ENCODE peak calls at places on chromosomes 4 and X, in six cellular contexts. V is astrocyte of the spinal cord, P is coronary artery, A is frontal cortex, X is EL, Q is HT-29. E is an unnamed sample.

GRCh38 chrX:154540897-154541535 is 5.6 kb downstream of the G6PD start:
- DNase-seq in V (no peak), P (no peak), A (no peak), X (no peak), Q (peak; percentile 94), E (no peak)

GRCh38 chr4:13171292-13172057 is 312.7 kb downstream of the RAB28 start:
- DNase-seq in V (no peak), P (no peak), A (no peak), X (no peak), Q (no peak), E (no peak)

GRCh38 chrX:29530520-29530919 is 684.8 kb upstream of the MAGEB2 start:
- DNase-seq in V (peak; percentile 22), P (no peak), A (no peak), X (peak; percentile 1), Q (no peak), E (peak; percentile 35)

GRCh38 chr4:3412257-3413020 is 29.3 kb upstream of the HGFAC start:
- DNase-seq in V (no peak), P (no peak), A (no peak), X (no peak), Q (no peak), E (no peak)

GRCh38 chrX:96707829-96708228 is 23.2 kb downstream of the DIAPH2 start:
- DNase-seq in V (no peak), P (no peak), A (no peak), X (no peak), Q (no peak), E (peak; percentile 4)

GRCh38 chr4:180101348-180102083 is 2141.7 kb upstream of the TENM3 start:
- DNase-seq in V (no peak), P (no peak), A (no peak), X (no peak), Q (no peak), E (no peak)

GRCh38 chr4:40736910-40737309 is 12.8 kb upstream of the NSUN7 start:
- DNase-seq in V (peak; percentile 47), P (no peak), A (peak; percentile 50), X (peak; percentile 30), Q (peak; percentile 63), E (peak; percentile 59)

GRCh38 chrX:7107968-7108480 is 39.5 kb upstream of the STS start:
- DNase-seq in V (no peak), P (no peak), A (no peak), X (no peak), Q (no peak), E (no peak)

GRCh38 chrX:80792205-80792604 is 17.5 kb downstream of the BRWD3 start:
- DNase-seq in V (no peak), P (no peak), A (no peak), X (no peak), Q (no peak), E (peak; percentile 38)

GRCh38 chrX:153924149-153924861 is 1.8 kb downstream of the ARHGAP4 start:
- DNase-seq in V (peak; percentile 23), P (no peak), A (peak; percentile 57), X (peak; percentile 29), Q (peak; percentile 62), E (peak; percentile 72)

GRCh38 chr4:145524535-145524934 is 42.9 kb downstream of the SMAD1 start:
- DNase-seq in V (no peak), P (no peak), A (no peak), X (no peak), Q (no peak), E (no peak)

GRCh38 chr4:117965608-117966007 is 68.7 kb upstream of the NDST3 start:
- DNase-seq in V (peak; percentile 7), P (no peak), A (no peak), X (no peak), Q (no peak), E (no peak)

GRCh38 chr4:12393631-12394262 is 965.1 kb upstream of the HS3ST1 start:
- DNase-seq in V (no peak), P (no peak), A (no peak), X (no peak), Q (no peak), E (no peak)

GRCh38 chrX:150507251-150507856 is 61.1 kb upstream of the MTM1 start:
- DNase-seq in V (peak; percentile 15), P (peak; percentile 40), A (no peak), X (no peak), Q (no peak), E (no peak)

GRCh38 chr4:147492761-147493160 is 11.9 kb downstream of the EDNRA start:
- DNase-seq in V (peak; percentile 82), P (peak; percentile 86), A (no peak), X (peak; percentile 69), Q (no peak), E (no peak)

GRCh38 chrX:55907968-55908607 is 190.5 kb downstream of the RRAGB start:
- DNase-seq in V (peak; percentile 37), P (peak; percentile 69), A (no peak), X (peak; percentile 22), Q (peak; percentile 84), E (peak; percentile 89)

GRCh38 chr4:124104101-124104500 is 608.4 kb downstream of the ANKRD50 start:
- DNase-seq in V (no peak), P (no peak), A (no peak), X (peak; percentile 20), Q (no peak), E (no peak)

GRCh38 chr4:110840221-110840654 is 217.4 kb upstream of the PITX2 start:
- DNase-seq in V (peak; percentile 40), P (no peak), A (no peak), X (peak; percentile 69), Q (no peak), E (peak; percentile 26)

GRCh38 chr4:38621004-38621684 is 42.9 kb upstream of the KLF3 start:
- DNase-seq in V (no peak), P (no peak), A (no peak), X (peak; percentile 18), Q (peak; percentile 79), E (peak; percentile 91)

GRCh38 chrX:133742602-133743305 is 242.6 kb downstream of the GPC3 start:
- DNase-seq in V (no peak), P (no peak), A (no peak), X (no peak), Q (no peak), E (no peak)

GRCh38 chrX:102345916-102346315 is 93.9 kb downstream of the NXF2B start:
- DNase-seq in V (peak; percentile 25), P (no peak), A (no peak), X (peak; percentile 42), Q (peak; percentile 73), E (no peak)

GRCh38 chr4:77050962-77051361 is 24.8 kb downstream of the CCNI start:
- DNase-seq in V (no peak), P (no peak), A (no peak), X (no peak), Q (no peak), E (no peak)

GRCh38 chr4:119242417-119242816 is 29.9 kb downstream of the USP53 start:
- DNase-seq in V (no peak), P (no peak), A (no peak), X (no peak), Q (no peak), E (no peak)

GRCh38 chr4:29983890-29984289 is 736.3 kb upstream of the PCDH7 start:
- DNase-seq in V (no peak), P (no peak), A (no peak), X (peak; percentile 6), Q (no peak), E (peak; percentile 8)

GRCh38 chrX:1466232-1466661 is 13.5 kb upstream of the ASMTL start:
- DNase-seq in V (no peak), P (peak; percentile 62), A (no peak), X (no peak), Q (no peak), E (no peak)

GRCh38 chrX:40262641-40263560 is 165.1 kb upstream of the BCOR start:
- DNase-seq in V (peak; percentile 37), P (peak; percentile 75), A (no peak), X (peak; percentile 79), Q (peak; percentile 10), E (no peak)

GRCh38 chrX:9539611-9540387 is 74.9 kb downstream of the TBL1X start:
- DNase-seq in V (no peak), P (no peak), A (no peak), X (no peak), Q (no peak), E (no peak)

GRCh38 chr4:95758001-95758400 is 81.9 kb upstream of the PDHA2 start:
- DNase-seq in V (no peak), P (no peak), A (no peak), X (no peak), Q (no peak), E (no peak)

E was measured in OCI-M1.